ENCODE peak calls at places on chromosomes 12 and 14, in six cellular contexts. E, B, R, I, L and T are unnamed samples.

GRCh38 chr14:52318829-52319604 is 4.9 kb downstream of the PTGER2 start:
- DNase-seq in E (peak; percentile 32), B (no peak), R (no peak), I (no peak), L (no peak), T (no peak)

GRCh38 chr12:100796616-100797015 is 2.0 kb downstream of the ANO4 start:
- DNase-seq in E (no peak), B (no peak), R (no peak), I (no peak), L (no peak), T (no peak)

GRCh38 chr14:50542941-50543418 is 10.6 kb upstream of the MAP4K5 start:
- DNase-seq in E (peak; percentile 41), B (peak; percentile 74), R (no peak), I (no peak), L (peak; percentile 34), T (peak; percentile 73)

GRCh38 chr14:38775986-38776385 is 327.0 kb downstream of the SEC23A start:
- DNase-seq in E (no peak), B (no peak), R (no peak), I (no peak), L (no peak), T (no peak)

GRCh38 chr12:65885312-65885711 is 61.0 kb downstream of the HMGA2 start:
- DNase-seq in E (no peak), B (no peak), R (no peak), I (no peak), L (no peak), T (peak; percentile 68)

GRCh38 chr12:7907009-7907408 is 29.0 kb downstream of the SLC2A3 start:
- DNase-seq in E (peak; percentile 31), B (peak; percentile 82), R (no peak), I (no peak), L (peak; percentile 59), T (peak; percentile 44)

GRCh38 chr12:80493466-80493865 is 49.4 kb downstream of the PTPRQ start:
- DNase-seq in E (no peak), B (no peak), R (no peak), I (no peak), L (no peak), T (no peak)

GRCh38 chr12:132275110-132275531 is 54.3 kb downstream of the GALNT9 start:
- DNase-seq in E (peak; percentile 7), B (peak; percentile 66), R (no peak), I (no peak), L (no peak), T (peak; percentile 39)

GRCh38 chr12:81015510-81015909 is 62.4 kb upstream of the ACSS3 start:
- DNase-seq in E (no peak), B (no peak), R (no peak), I (no peak), L (no peak), T (no peak)

GRCh38 chr12:112357214-112357613 is 25.0 kb downstream of the HECTD4 start:
- DNase-seq in E (no peak), B (no peak), R (no peak), I (no peak), L (no peak), T (no peak)

GRCh38 chr12:53761306-53761705 is 9.5 kb upstream of the CISTR start:
- DNase-seq in E (no peak), B (no peak), R (no peak), I (no peak), L (no peak), T (no peak)

GRCh38 chr12:7113389-7113871 is 4.4 kb upstream of the C1RL start:
- DNase-seq in E (no peak), B (peak; percentile 44), R (peak; percentile 67), I (no peak), L (no peak), T (peak; percentile 72)

GRCh38 chr12:115323223-115323905 is 639.4 kb upstream of the TBX3 start:
- DNase-seq in E (peak; percentile 54), B (no peak), R (no peak), I (peak; percentile 32), L (no peak), T (peak; percentile 69)

GRCh38 chr14:77120771-77121743 is 20.5 kb downstream of the ZDHHC22 start:
- DNase-seq in E (no peak), B (no peak), R (no peak), I (no peak), L (no peak), T (no peak)

GRCh38 chr14:98118749-98119148 is 1153.2 kb downstream of the BCL11B start:
- DNase-seq in E (no peak), B (no peak), R (no peak), I (no peak), L (no peak), T (no peak)

GRCh38 chr12:6868211-6869048 is 1.1 kb downstream of the TPI1 start:
- DNase-seq in E (no peak), B (no peak), R (no peak), I (no peak), L (no peak), T (peak; percentile 50)

GRCh38 chr14:105945891-105946290 is 419.5 kb downstream of the TMEM121 start:
- DNase-seq in E (no peak), B (no peak), R (no peak), I (no peak), L (peak; percentile 89), T (no peak)

GRCh38 chr12:19892186-19892585 is 452.9 kb downstream of the AEBP2 start:
- DNase-seq in E (no peak), B (no peak), R (no peak), I (no peak), L (no peak), T (no peak)

GRCh38 chr12:89183985-89184435 is 168.3 kb downstream of the DUSP6 start:
- DNase-seq in E (no peak), B (peak; percentile 38), R (peak; percentile 88), I (peak; percentile 15), L (peak; percentile 9), T (peak; percentile 95)

GRCh38 chr14:51305761-51306160 is 65.7 kb downstream of the TMX1 start:
- DNase-seq in E (peak; percentile 29), B (no peak), R (no peak), I (no peak), L (no peak), T (no peak)

GRCh38 chr14:90726656-90727055 is 89.6 kb downstream of the TTC7B start:
- DNase-seq in E (peak; percentile 60), B (peak; percentile 74), R (peak; percentile 93), I (no peak), L (no peak), T (peak; percentile 58)

GRCh38 chr14:105397350-105397931 is 897 bp upstream of the TEX22 start:
- DNase-seq in E (no peak), B (no peak), R (no peak), I (no peak), L (no peak), T (no peak)

GRCh38 chr14:105187935-105188524 is 6.9 kb upstream of the NUDT14 start:
- DNase-seq in E (no peak), B (no peak), R (no peak), I (no peak), L (peak; percentile 71), T (no peak)

GRCh38 chr12:8037046-8037663 is 4.6 kb downstream of the FOXJ2 start:
- DNase-seq in E (no peak), B (no peak), R (no peak), I (no peak), L (no peak), T (no peak)

GRCh38 chr12:81294325-81295190 is 216.7 kb downstream of the ACSS3 start:
- DNase-seq in E (peak; percentile 76), B (no peak), R (no peak), I (no peak), L (no peak), T (peak; percentile 2)

GRCh38 chr14:103501921-103502669 is 20.5 kb downstream of the CKB start:
- DNase-seq in E (no peak), B (no peak), R (peak; percentile 27), I (no peak), L (no peak), T (no peak)

GRCh38 chr14:91722386-91722785 is 9.5 kb downstream of the CATSPERB start:
- DNase-seq in E (no peak), B (no peak), R (no peak), I (no peak), L (no peak), T (no peak)

GRCh38 chr12:52300796-52301691 is 9.7 kb upstream of the KRT81 start:
- DNase-seq in E (no peak), B (no peak), R (peak; percentile 36), I (no peak), L (no peak), T (peak; percentile 20)

GRCh38 chr12:105986779-105987686 is 151.7 kb downstream of the NUAK1 start:
- DNase-seq in E (peak; percentile 99), B (peak; percentile 37), R (no peak), I (peak; percentile 58), L (no peak), T (peak; percentile 81)

DNA sequence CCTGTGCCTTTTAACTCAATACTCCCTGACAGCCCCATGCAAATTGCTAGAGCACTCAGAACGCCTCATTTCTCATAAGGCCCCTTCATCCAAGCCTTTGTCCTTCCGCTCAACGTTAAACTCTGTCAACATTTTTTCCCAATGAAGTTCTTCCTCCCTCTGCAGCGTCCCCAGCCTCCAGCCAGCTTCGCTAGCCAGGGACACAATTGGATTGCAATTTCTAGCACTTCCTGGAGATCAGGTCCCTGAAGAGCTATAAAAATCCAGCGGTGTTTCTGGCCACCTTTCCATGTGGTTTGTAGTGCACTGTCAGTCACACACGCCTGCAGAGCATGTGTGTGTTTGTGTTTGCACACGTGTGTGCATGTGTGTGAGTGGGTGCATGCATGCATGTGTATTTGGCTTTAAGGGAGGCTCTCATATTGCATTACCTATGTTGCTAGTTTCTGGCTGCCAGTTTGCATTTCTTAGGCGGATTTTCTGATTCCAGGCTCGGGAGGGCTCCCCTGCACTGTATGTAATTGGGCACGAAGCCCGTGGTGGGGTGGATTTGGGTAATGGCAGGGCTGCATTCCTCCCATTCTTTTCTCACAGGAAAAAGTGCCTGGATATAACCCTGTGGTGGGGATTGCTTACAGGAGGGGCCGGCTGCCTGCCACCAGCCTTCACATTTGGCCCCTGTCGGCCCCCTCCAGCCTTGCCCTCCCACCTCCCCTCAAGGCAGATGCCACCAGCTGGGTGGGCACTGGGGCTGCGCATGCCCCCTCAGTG is 73.8 kb downstream of the TSPAN9 start:
- DNase-seq in E (peak; percentile 59), B (no peak), R (no peak), I (no peak), L (no peak), T (peak; percentile 55)
- H3K4me3 ChIP-seq in E (peak overlapping the region; percentile 3), B (no peak overlapping the region), R (no peak overlapping the region), I (no peak overlapping the region), L (no peak overlapping the region), T (no peak overlapping the region)

GRCh38 chr12:22544038-22544979 is at the start of gene C2CD5:
- DNase-seq in E (peak; percentile 97), B (peak; percentile 98), R (peak; percentile 99), I (peak; percentile 94), L (peak; percentile 97), T (peak; percentile 98)
- TF ChIP-seq CTCF in E (no peak), B (peak; percentile 30), R (peak; percentile 38), I (peak; percentile 42), L (no peak), T (peak; percentile 56)

DNA sequence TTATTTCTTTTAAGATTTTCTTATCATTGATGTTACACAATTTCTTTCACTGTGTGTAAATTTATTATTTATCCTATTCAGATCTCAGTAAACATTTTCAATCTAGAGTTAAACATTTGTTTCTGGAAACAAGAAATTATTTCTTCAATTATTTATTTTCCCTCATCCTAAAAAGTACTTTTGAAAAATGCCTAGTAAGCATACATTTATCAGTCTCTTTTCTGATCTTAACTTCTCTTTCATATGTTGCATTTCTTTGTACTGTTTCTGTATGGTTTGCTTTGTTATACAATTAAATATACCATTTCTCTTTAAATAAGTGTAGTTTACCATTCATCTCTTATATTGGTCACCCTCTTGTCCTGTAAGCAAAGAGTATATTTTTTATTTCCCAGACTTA is 263.2 kb downstream of the C12orf50 start:
- DNase-seq in E (no peak), B (no peak), R (no peak), I (no peak), L (no peak), T (no peak)
- H3K4me3 ChIP-seq in E (no peak overlapping the region), B (no peak overlapping the region), R (no peak overlapping the region), I (no peak overlapping the region), L (no peak overlapping the region), T (no peak overlapping the region)

GRCh38 chr12:49069507-49070346 is at the start of gene RHEBL1:
- DNase-seq in E (peak; percentile 83), B (peak; percentile 99), R (peak; percentile 99), I (peak; percentile 78), L (peak; percentile 98), T (peak; percentile 98)
- TF ChIP-seq CTCF in E (no peak), B (peak; percentile 19), R (no peak), I (peak; percentile 16), L (no peak), T (peak; percentile 16)